ENCODE peak calls at places on chromosomes 12 and 14, in five cellular contexts. H is HepG2, O is NT2/D1, C is GM12878, R is H1. D is an unnamed sample.

GRCh38 chr14:35374273-35374681 is 30.3 kb downstream of the NFKBIA start:
- DNase-seq in H (peak; percentile 89), O (no peak), C (no peak), R (no peak), D (no peak)

GRCh38 chr14:99252940-99253868 is 18.8 kb downstream of the BCL11B start:
- DNase-seq in H (no peak), O (no peak), C (no peak), R (no peak), D (peak; percentile 34)

GRCh38 chr12:24562761-24563392 is 386.0 kb downstream of the BCAT1 start:
- DNase-seq in H (no peak), O (no peak), C (no peak), R (peak; percentile 74), D (peak; percentile 45)

GRCh38 chr14:52012635-52013034 is 23.3 kb downstream of the RTRAF start:
- DNase-seq in H (no peak), O (no peak), C (no peak), R (no peak), D (no peak)

GRCh38 chr12:10364839-10365681 is 24.8 kb downstream of the KLRK1 start:
- DNase-seq in H (peak; percentile 53), O (no peak), C (peak; percentile 53), R (no peak), D (peak; percentile 45)

GRCh38 chr12:113203852-113204760 is 17.2 kb upstream of the TPCN1 start:
- DNase-seq in H (peak; percentile 12), O (no peak), C (no peak), R (no peak), D (no peak)

GRCh38 chr12:126681676-126682075 is 1585.3 kb upstream of the TMEM132C start:
- DNase-seq in H (no peak), O (peak; percentile 3), C (no peak), R (no peak), D (no peak)

GRCh38 chr12:45415393-45415817 is 199.5 kb downstream of the ANO6 start:
- DNase-seq in H (peak; percentile 2), O (no peak), C (peak; percentile 17), R (no peak), D (peak; percentile 26)

GRCh38 chr12:107415834-107416233 is 269.8 kb upstream of the PWP1 start:
- DNase-seq in H (no peak), O (no peak), C (no peak), R (no peak), D (no peak)

GRCh38 chr14:38716871-38717270 is 386.2 kb downstream of the SEC23A start:
- DNase-seq in H (no peak), O (no peak), C (no peak), R (no peak), D (no peak)

GRCh38 chr14:31884776-31885379 is 192.2 kb upstream of the ARHGAP5 start:
- DNase-seq in H (no peak), O (no peak), C (no peak), R (no peak), D (no peak)

GRCh38 chr12:4148418-4149056 is 125.0 kb upstream of the CCND2 start:
- DNase-seq in H (no peak), O (no peak), C (peak; percentile 93), R (no peak), D (no peak)

GRCh38 chr12:30694971-30695326 is 720 bp downstream of the IPO8 start:
- DNase-seq in H (peak; percentile 41), O (no peak), C (no peak), R (peak; percentile 54), D (peak; percentile 45)

GRCh38 chr14:22781606-22782000 is 15.1 kb downstream of the OXA1L start:
- DNase-seq in H (no peak), O (no peak), C (no peak), R (no peak), D (no peak)

GRCh38 chr14:73724696-73725095 is 10.5 kb upstream of the PNMA1 start:
- DNase-seq in H (no peak), O (no peak), C (no peak), R (no peak), D (no peak)

GRCh38 chr12:8018666-8019581 is 13.6 kb upstream of the FOXJ2 start:
- DNase-seq in H (peak; percentile 43), O (peak; percentile 99), C (no peak), R (peak; percentile 87), D (no peak)

GRCh38 chr12:120971299-120972180 is 6.8 kb upstream of the HNF1A start:
- DNase-seq in H (peak; percentile 45), O (peak; percentile 43), C (peak; percentile 57), R (no peak), D (peak; percentile 72)

GRCh38 chr12:120970310-120970709 is 8.0 kb upstream of the HNF1A start:
- DNase-seq in H (no peak), O (no peak), C (no peak), R (no peak), D (no peak)

GRCh38 chr12:120978296-120979219 is at the start of gene HNF1A:
- DNase-seq in H (peak; percentile 95), O (no peak), C (no peak), R (no peak), D (no peak)

GRCh38 chr12:120977531-120978295 is 630 bp upstream of the HNF1A start:
- DNase-seq in H (no peak), O (no peak), C (no peak), R (no peak), D (no peak)

GRCh38 chr12:120972870-120973543 is 5.3 kb upstream of the HNF1A start:
- DNase-seq in H (peak; percentile 90), O (peak; percentile 98), C (no peak), R (no peak), D (no peak)
- TF ChIP-seq SUZ12 in H (no peak), O (no peak), C (no peak), R (no peak), D (no peak)

DNA sequence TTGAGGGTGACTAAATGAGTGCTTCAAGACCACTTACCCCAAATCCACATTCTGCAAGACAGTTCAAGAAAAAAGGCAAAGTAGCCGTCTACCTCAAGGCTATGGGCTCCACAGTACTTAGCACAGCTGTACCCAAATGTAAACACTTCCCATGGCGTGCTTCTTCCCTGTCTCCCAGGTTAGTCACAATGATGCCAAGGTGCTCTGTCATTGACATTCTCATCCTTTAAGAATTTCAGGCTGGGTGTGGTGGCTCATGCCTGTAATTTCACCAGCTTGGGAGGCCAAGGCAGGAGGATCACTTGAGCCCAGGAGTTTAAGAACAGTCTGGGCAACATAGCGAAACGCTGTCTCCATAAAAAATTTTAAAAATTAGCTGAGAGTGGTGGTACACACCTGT is 51.2 kb upstream of the CERS5 start:
- DNase-seq in H (no peak), O (no peak), C (no peak), R (no peak), D (no peak)
- TF ChIP-seq SUZ12 in H (no peak), O (no peak), C (no peak), R (no peak), D (no peak)

GRCh38 chr12:118980407-118981014 is 830 bp upstream of the SRRM4 start:
- DNase-seq in H (no peak), O (no peak), C (no peak), R (peak; percentile 75), D (no peak)
- TF ChIP-seq SUZ12 in H (no peak), O (no peak), C (no peak), R (no peak), D (no peak)

DNA sequence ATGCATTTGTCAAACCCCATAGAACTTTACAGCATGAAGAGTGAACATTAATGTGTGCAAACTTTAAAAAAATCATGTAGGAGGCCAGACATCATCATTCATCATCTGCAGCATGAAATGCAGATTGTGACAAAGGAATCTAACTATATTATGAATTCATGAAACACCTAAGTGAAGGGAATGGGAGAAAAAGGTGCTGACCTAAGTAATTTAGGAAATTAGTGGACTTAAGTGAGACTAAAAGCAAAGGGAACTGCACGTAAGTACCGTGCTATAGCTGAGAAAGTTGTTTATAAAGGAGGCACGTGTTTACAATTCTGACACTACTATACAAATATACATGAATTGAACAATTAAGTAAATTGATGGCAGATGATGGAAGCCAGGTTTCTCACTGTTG is 37.6 kb upstream of the JDP2 start:
- DNase-seq in H (no peak), O (no peak), C (no peak), R (no peak), D (no peak)
- TF ChIP-seq SUZ12 in H (no peak), O (no peak), C (no peak), R (no peak), D (no peak)